ENCODE peak calls at places on chromosomes 2 and 18, in seven cellular contexts. G is uterus, L is ovary, U is cardiac muscle cell, R is sigmoid colon, K is endothelial cell of umbilical vein, Q is fibroblast of lung. Y is an unnamed sample. For H3K9me3, the result is how much of the 10 kb centered on the place peaks cover.

GRCh38 chr2:1366546-1367134 is 46.6 kb upstream of the TPO start:
- DNase-seq in Q (no peak), K (no peak), U (no peak), G (no peak), R (peak), L (peak), Y (peak)

GRCh38 chr2:218323526-218324472 is 31.5 kb upstream of the TMBIM1 start:
- DNase-seq in G (peak), L (peak), Q (peak), K (peak), R (no peak), U (peak), Y (peak)

GRCh38 chr18:12770469-12771219 is 67.8 kb downstream of the PSMG2 start:
- DNase-seq in K (no peak), L (no peak), Q (no peak), R (no peak), U (no peak), G (no peak), Y (no peak)

GRCh38 chr18:3150274-3150673 is 69.5 kb downstream of the MYOM1 start:
- DNase-seq in G (no peak), L (no peak), U (no peak), Q (no peak), R (no peak), K (no peak), Y (no peak)

GRCh38 chr2:45821558-45822271 is 170.2 kb downstream of the PRKCE start:
- DNase-seq in R (peak), Q (peak), U (peak), L (peak), G (peak), K (no peak), Y (peak)

GRCh38 chr2:234029150-234029733 is 21.3 kb upstream of the SPP2 start:
- DNase-seq in L (no peak), Q (no peak), K (no peak), U (no peak), R (no peak), G (no peak), Y (no peak)

GRCh38 chr2:24471662-24472061 is 19.4 kb upstream of the NCOA1 start:
- DNase-seq in K (no peak), R (no peak), L (no peak), Q (no peak), G (no peak), U (no peak), Y (no peak)

GRCh38 chr2:158125756-158126498 is 24.3 kb downstream of the UPP2 start:
- DNase-seq in Q (no peak), U (no peak), G (no peak), K (no peak), L (no peak), R (no peak), Y (no peak)

GRCh38 chr2:11389551-11390528 is 45.4 kb upstream of the ROCK2 start:
- DNase-seq in L (no peak), U (no peak), G (no peak), R (no peak), Q (peak), K (peak), Y (peak)

GRCh38 chr2:68749345-68749744 is 14.7 kb downstream of the ARHGAP25 start:
- DNase-seq in R (no peak), Q (no peak), K (no peak), U (no peak), G (no peak), L (no peak), Y (no peak)

GRCh38 chr2:19786408-19787058 is 115.2 kb downstream of the TTC32 start:
- DNase-seq in U (no peak), K (no peak), G (no peak), Q (peak), L (no peak), R (no peak), Y (peak)

GRCh38 chr18:47930844-47931706 is 616 bp upstream of the SMAD2 start:
- DNase-seq in L (peak), U (peak), R (peak), K (peak), Q (peak), G (peak), Y (peak)

GRCh38 chr2:197304556-197305011 is 6.0 kb downstream of the ANKRD44 start:
- DNase-seq in K (no peak), R (no peak), L (no peak), Q (no peak), G (no peak), U (no peak), Y (no peak)

GRCh38 chr18:80234398-80234797 is 12.9 kb downstream of the PARD6G start:
- DNase-seq in Q (no peak), U (no peak), R (no peak), L (no peak), G (no peak), K (no peak), Y (no peak)

GRCh38 chr2:29576231-29576630 is 345.2 kb downstream of the ALK start:
- DNase-seq in K (no peak), R (no peak), G (no peak), Q (no peak), U (peak), L (no peak), Y (no peak)

GRCh38 chr2:240211096-240211495 is 70.6 kb upstream of the OTOS start:
- DNase-seq in G (no peak), K (no peak), Q (no peak), U (no peak), R (no peak), L (no peak), Y (no peak)

GRCh38 chr18:10010611-10011015 is 96.8 kb downstream of the VAPA start:
- DNase-seq in L (peak), U (no peak), K (peak), R (peak), G (peak), Q (peak), Y (no peak)

GRCh38 chr2:48531141-48531648 is 1.2 kb downstream of the STON1 start:
- DNase-seq in R (peak), L (no peak), K (peak), Q (peak), G (no peak), U (peak), Y (peak)

GRCh38 chr2:20198796-20199361 is 26.1 kb downstream of the SDC1 start:
- DNase-seq in G (no peak), U (no peak), Q (no peak), L (no peak), K (no peak), R (no peak), Y (no peak)

GRCh38 chr2:239398536-239398935 is 2.3 kb downstream of the HDAC4 start:
- DNase-seq in K (no peak), R (peak), L (no peak), G (peak), U (no peak), Q (no peak), Y (no peak)

GRCh38 chr2:151655663-151656398 is 78.4 kb downstream of the NEB start:
- DNase-seq in L (no peak), Q (no peak), K (peak), U (no peak), R (no peak), G (no peak), Y (no peak)

GRCh38 chr2:105141099-105141614 is 100.4 kb upstream of the GPR45 start:
- DNase-seq in U (no peak), L (no peak), R (no peak), G (no peak), K (no peak), Q (no peak), Y (no peak)

GRCh38 chr2:210049831-210050230 is 47.4 kb downstream of the RPE start:
- DNase-seq in K (no peak), Q (no peak), R (no peak), L (no peak), G (no peak), U (no peak), Y (no peak)

GRCh38 chr2:173264603-173265366 is 89.9 kb upstream of the CDCA7 start:
- DNase-seq in L (no peak), R (no peak), K (no peak), G (no peak), Q (no peak), U (no peak), Y (no peak)
- H3K4me3 ChIP-seq in L (no peak), R (no peak), K (no peak), G (no peak), Q (no peak), U (no peak), Y (no peak)

GRCh38 chr2:196131949-196132925 is 39.1 kb downstream of the STK17B start:
- DNase-seq in U (no peak), K (no peak), G (no peak), L (no peak), Q (peak), R (no peak), Y (peak)
- H3K9me3 ChIP-seq in U (under half), K (under half), G (under half), L (under half), Q (under half), R (under half), Y (under half)

DNA sequence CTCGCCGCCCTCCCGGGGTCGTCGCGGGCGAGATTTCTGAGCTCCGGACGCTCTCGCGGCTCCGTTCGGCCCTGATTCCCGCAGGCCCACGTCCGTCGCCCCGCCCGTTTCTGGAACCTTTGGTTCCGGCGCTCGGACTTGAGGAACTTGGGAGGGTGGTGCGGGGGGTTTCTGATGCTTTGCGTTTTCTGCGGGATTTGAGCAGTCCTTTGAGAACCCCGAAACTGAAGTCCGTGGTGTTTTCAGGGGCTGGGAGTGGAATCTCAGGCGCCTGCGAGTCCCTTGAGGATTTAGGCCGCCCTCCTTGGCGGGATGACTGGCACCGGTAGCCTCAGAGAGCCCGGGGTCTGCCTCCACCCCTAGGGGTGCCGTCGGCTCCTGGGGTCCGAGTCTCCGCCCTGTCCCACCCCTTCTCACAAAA is 336 bp downstream of the THNSL2 start:
- DNase-seq in K (no peak), R (peak), L (no peak), Q (peak), G (no peak), U (no peak), Y (no peak)
- H3K4me3 ChIP-seq in K (no peak), R (peak), L (peak), Q (no peak), G (peak), U (peak), Y (peak)

GRCh38 chr18:36051760-36052159 is 15.6 kb downstream of the RPRD1A start:
- DNase-seq in R (no peak), K (no peak), Q (no peak), G (no peak), L (no peak), U (no peak), Y (no peak)

GRCh38 chr18:36047521-36047920 is 19.8 kb downstream of the RPRD1A start:
- DNase-seq in U (no peak), K (no peak), L (no peak), Q (no peak), R (no peak), G (no peak), Y (no peak)

GRCh38 chr18:36045241-36045999 is 21.9 kb downstream of the RPRD1A start:
- DNase-seq in K (no peak), U (no peak), Q (no peak), G (no peak), R (no peak), L (no peak), Y (no peak)

GRCh38 chr18:36046898-36047297 is 20.5 kb downstream of the RPRD1A start:
- DNase-seq in R (no peak), K (no peak), L (no peak), U (no peak), Q (no peak), G (no peak), Y (no peak)

DNA sequence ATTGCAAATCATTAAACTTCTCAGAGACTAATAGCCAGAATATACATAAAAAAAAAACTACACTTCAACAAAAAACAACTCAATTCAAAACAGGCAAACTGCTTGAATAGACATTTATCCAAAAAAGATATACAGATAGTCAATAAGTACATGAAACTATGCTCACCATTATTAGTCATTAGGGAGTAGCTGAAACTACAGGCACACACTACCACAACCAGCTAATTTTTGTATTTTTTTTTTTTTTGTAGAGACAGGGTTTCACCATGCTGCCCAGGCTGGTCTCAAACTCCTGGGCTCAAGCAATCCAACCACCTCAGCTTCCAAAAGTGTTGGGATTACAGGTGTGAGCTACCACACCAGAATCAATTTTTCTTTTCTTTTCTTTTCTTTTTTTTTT is 16.9 kb downstream of the RPRD1A start:
- DNase-seq in G (no peak), K (no peak), Q (no peak), L (no peak), R (no peak), U (no peak), Y (no peak)
- H3K9me3 ChIP-seq in G (under half), K (under half), Q (under half), L (under half), R (under half), U (under half), Y (under half)